ENCODE peak calls at places on chromosomes 11 and 22, in six cellular contexts. P is K562, C is H1, U is GM12878, L is HepG2, E is GM12892. V is an unnamed sample.
A peak's percentile ranks its signal among the peaks of the same experiment; 100 is the strongest.

GRCh38 chr11:68680541-68681231 is 3.7 kb upstream of the GAL start:
- DNase-seq in P (no peak), C (no peak), U (no peak), L (no peak), E (no peak), V (no peak)

GRCh38 chr11:70399681-70400112 is 1.4 kb downstream of the CTTN start:
- DNase-seq in P (peak; percentile 79), C (no peak), U (no peak), L (peak; percentile 78), E (no peak), V (no peak)

GRCh38 chr11:20399498-20399897 is 12.0 kb downstream of the PRMT3 start:
- DNase-seq in P (no peak), C (no peak), U (no peak), L (no peak), E (no peak), V (no peak)

GRCh38 chr11:10322830-10323792 is 18.2 kb downstream of the ADM start:
- DNase-seq in P (peak; percentile 64), C (no peak), U (no peak), L (peak; percentile 84), E (no peak), V (no peak)

GRCh38 chr11:46277313-46277622 is 194 bp upstream of the CREB3L1 start:
- DNase-seq in P (no peak), C (no peak), U (no peak), L (no peak), E (no peak), V (no peak)

GRCh38 chr22:39039306-39040126 is 1.1 kb upstream of the APOBEC3F start:
- DNase-seq in P (no peak), C (no peak), U (no peak), L (no peak), E (no peak), V (no peak)

GRCh38 chr11:126698576-126698975 is 302.0 kb downstream of the KIRREL3 start:
- DNase-seq in P (no peak), C (no peak), U (no peak), L (no peak), E (no peak), V (no peak)

GRCh38 chr11:12756101-12756500 is 81.9 kb downstream of the TEAD1 start:
- DNase-seq in P (no peak), C (no peak), U (no peak), L (no peak), E (no peak), V (no peak)

GRCh38 chr11:117281159-117281558 is 10.0 kb upstream of the BACE1-AS start:
- DNase-seq in P (no peak), C (no peak), U (no peak), L (no peak), E (no peak), V (no peak)

DNA sequence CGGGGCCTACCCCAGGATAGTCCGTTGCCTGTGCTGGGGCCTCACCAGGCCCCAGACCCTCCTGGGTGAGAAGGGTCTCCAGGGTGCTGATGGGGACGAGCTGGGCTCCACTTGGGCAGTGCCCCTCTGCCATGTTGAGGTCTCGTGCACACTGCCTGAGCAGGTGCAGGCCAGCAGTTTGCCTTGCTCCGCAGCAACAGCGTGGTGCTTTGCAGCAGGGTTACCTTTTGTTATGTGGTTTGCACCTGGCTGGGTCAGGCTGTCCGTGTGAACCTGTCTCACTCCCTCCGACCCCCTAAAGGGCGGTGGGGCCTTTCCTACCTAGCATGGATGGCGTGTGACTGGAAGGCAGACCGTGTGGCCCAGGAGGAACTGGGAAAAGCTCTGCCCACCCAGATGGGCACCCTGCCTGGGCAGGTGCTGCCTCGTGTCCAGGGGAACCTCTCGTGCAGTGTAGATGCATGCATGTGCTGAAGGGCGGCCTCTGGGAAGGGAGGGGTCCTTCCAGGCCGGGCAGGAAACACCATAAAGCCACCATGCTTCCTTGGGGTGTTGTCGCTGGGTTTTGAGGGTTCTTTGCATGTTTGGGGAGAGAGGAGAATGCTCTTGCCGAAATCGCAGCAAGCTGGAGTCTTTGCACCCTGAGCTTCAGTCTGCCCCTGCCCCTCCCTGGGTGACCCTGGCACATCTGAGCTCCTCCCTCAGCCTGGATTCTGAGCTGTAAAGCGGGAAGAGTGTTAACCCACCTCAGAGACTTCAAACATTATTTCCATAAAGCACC is 75.4 kb upstream of the PPARA start:
- DNase-seq in P (no peak), C (no peak), U (no peak), L (no peak), E (no peak), V (no peak)
- TF ChIP-seq POLR2AphosphoS5 in P (no peak), C (no peak), U (no peak), L (no peak), E (no peak), V (no peak)

GRCh38 chr11:122679441-122679840 is 23.9 kb downstream of the UBASH3B start:
- DNase-seq in P (no peak), C (no peak), U (no peak), L (no peak), E (no peak), V (no peak)

GRCh38 chr11:122681070-122681469 is 25.5 kb downstream of the UBASH3B start:
- DNase-seq in P (no peak), C (no peak), U (no peak), L (no peak), E (no peak), V (no peak)

GRCh38 chr11:122681731-122682130 is 26.2 kb downstream of the UBASH3B start:
- DNase-seq in P (no peak), C (no peak), U (no peak), L (no peak), E (no peak), V (no peak)

GRCh38 chr11:122685041-122685440 is 29.5 kb downstream of the UBASH3B start:
- DNase-seq in P (no peak), C (no peak), U (no peak), L (peak; percentile 34), E (no peak), V (no peak)

GRCh38 chr11:122682464-122682863 is 26.9 kb downstream of the UBASH3B start:
- DNase-seq in P (no peak), C (no peak), U (no peak), L (no peak), E (no peak), V (no peak)
- TF ChIP-seq POLR2A in P (no peak), C (no peak), U (no peak), L (no peak), E (no peak), V (no peak)

GRCh38 chr22:30421695-30422480 is 3.7 kb upstream of the MTFP1 start:
- DNase-seq in P (peak; percentile 77), C (no peak), U (no peak), L (peak; percentile 86), E (no peak), V (no peak)

GRCh38 chr22:30423959-30424380 is 1.6 kb upstream of the MTFP1 start:
- DNase-seq in P (peak; percentile 96), C (peak; percentile 99), U (peak; percentile 99), L (peak; percentile 99), E (peak; percentile 94), V (peak; percentile 91)

GRCh38 chr22:30422481-30423295 is 2.9 kb upstream of the MTFP1 start:
- DNase-seq in P (peak; percentile 40), C (peak; percentile 60), U (no peak), L (peak; percentile 81), E (no peak), V (no peak)

GRCh38 chr22:30424471-30425326 is 869 bp upstream of the MTFP1 start:
- DNase-seq in P (no peak), C (no peak), U (no peak), L (no peak), E (no peak), V (no peak)

DNA sequence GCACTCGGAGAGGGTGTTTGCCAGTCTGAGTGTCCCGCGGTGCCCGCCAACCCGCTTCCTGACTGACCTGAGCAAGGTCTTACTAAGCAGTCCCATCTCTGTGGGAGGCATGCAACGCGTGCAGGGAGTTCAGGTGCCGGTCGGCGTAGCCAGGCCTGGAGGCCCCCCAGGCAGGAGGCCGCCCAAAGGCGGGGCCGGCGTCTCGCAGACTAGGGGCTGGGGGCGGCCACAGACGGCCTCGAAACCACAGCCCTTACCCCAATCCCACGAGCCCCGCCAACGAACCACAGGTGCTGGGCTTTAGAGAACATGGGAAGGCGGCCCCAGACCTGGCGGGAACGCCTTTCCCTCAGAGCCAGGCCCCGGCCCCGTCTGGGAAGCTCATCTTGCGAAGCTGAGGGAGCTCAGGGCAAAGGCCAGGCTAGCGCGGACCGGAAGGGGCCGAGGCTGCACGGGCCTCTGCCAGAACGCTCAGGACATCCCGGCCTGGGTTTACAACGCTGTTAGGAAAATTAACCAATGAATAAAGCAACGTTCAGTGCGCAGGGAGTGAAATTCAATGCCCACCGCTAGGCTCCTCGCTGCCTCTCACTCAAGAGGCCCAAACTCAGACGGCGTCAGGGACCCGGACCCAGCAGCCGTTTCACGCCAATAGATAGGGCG is 2.1 kb upstream of the MTFP1 start:
- DNase-seq in P (no peak), C (no peak), U (no peak), L (no peak), E (peak; percentile 47), V (no peak)
- TF ChIP-seq TAF1 in P (peak; percentile 77), C (no peak), U (no peak), L (peak; percentile 88), E (no peak), V (no peak)

GRCh38 chr11:61609000-61609969 is 28.4 kb upstream of the SYT7 start:
- DNase-seq in P (no peak), C (no peak), U (no peak), L (peak; percentile 85), E (no peak), V (no peak)
- TF ChIP-seq POLR2AphosphoS5 in P (no peak), C (no peak), U (no peak), L (peak; percentile 68), E (no peak), V (no peak)

GRCh38 chr11:14358729-14359439 is at the start of gene RRAS2:
- DNase-seq in P (peak; percentile 85), C (no peak), U (no peak), L (peak; percentile 69), E (peak; percentile 75), V (peak; percentile 75)
- TF ChIP-seq POLR2A in P (peak; percentile 74), C (peak; percentile 81), U (peak; percentile 92), L (peak; percentile 93), E (peak; percentile 85), V (peak; percentile 65)

GRCh38 chr11:61259363-61259762 is 18.4 kb downstream of the PGA5 start:
- DNase-seq in P (no peak), C (no peak), U (no peak), L (no peak), E (no peak), V (no peak)

GRCh38 chr11:61256710-61257482 is 15.9 kb downstream of the PGA5 start:
- DNase-seq in P (no peak), C (no peak), U (no peak), L (no peak), E (no peak), V (no peak)

GRCh38 chr11:61258546-61258945 is 17.6 kb downstream of the PGA5 start:
- DNase-seq in P (no peak), C (no peak), U (no peak), L (no peak), E (no peak), V (no peak)

GRCh38 chr11:61254403-61255025 is 13.5 kb downstream of the PGA5 start:
- DNase-seq in P (peak; percentile 85), C (peak; percentile 38), U (peak; percentile 25), L (peak; percentile 57), E (peak; percentile 80), V (peak; percentile 86)
- TF ChIP-seq TAF1 in P (no peak), C (no peak), U (no peak), L (no peak), E (no peak), V (no peak)

GRCh38 chr11:356610-357009 is 12.7 kb upstream of the B4GALNT4 start:
- DNase-seq in P (no peak), C (no peak), U (no peak), L (no peak), E (no peak), V (no peak)
- TF ChIP-seq POLR2AphosphoS5 in P (no peak), C (no peak), U (no peak), L (no peak), E (no peak), V (no peak)